ENCODE peak calls at places on chromosomes 7 and 10, in six cellular contexts. E, N, C, S, A and K are unnamed samples.

GRCh38 chr7:109873296-109873695 is 1217.6 kb upstream of the LRRN3 start:
- DNase-seq in E (no peak), N (no peak), C (no peak), S (no peak), A (no peak), K (no peak)

GRCh38 chr10:10818082-10818481 is 199.6 kb upstream of the CELF2 start:
- DNase-seq in E (no peak), N (no peak), C (no peak), S (no peak), A (no peak), K (no peak)

GRCh38 chr7:33601884-33602283 is 303.5 kb upstream of the BMPER start:
- DNase-seq in E (no peak), N (no peak), C (no peak), S (no peak), A (no peak), K (no peak)

GRCh38 chr10:79333513-79333912 is 13.8 kb upstream of the PPIF start:
- DNase-seq in E (peak; percentile 51), N (no peak), C (no peak), S (no peak), A (no peak), K (no peak)

GRCh38 chr7:131076711-131077170 is 250.9 kb upstream of the MKLN1 start:
- DNase-seq in E (no peak), N (no peak), C (no peak), S (no peak), A (no peak), K (no peak)

GRCh38 chr10:119441921-119442757 is 100.4 kb downstream of the RGS10 start:
- DNase-seq in E (no peak), N (no peak), C (no peak), S (no peak), A (no peak), K (no peak)

GRCh38 chr10:60735244-60735643 is 43.0 kb upstream of the CDK1 start:
- DNase-seq in E (no peak), N (peak; percentile 30), C (no peak), S (no peak), A (no peak), K (no peak)

GRCh38 chr10:131176907-131177306 is 134.6 kb downstream of the TCERG1L start:
- DNase-seq in E (no peak), N (no peak), C (no peak), S (no peak), A (no peak), K (no peak)

GRCh38 chr7:100696123-100696521 is 2.1 kb upstream of the GIGYF1 start:
- DNase-seq in E (no peak), N (no peak), C (no peak), S (no peak), A (no peak), K (no peak)

GRCh38 chr10:10734356-10735064 is 283.2 kb upstream of the CELF2 start:
- DNase-seq in E (no peak), N (no peak), C (no peak), S (no peak), A (no peak), K (no peak)

GRCh38 chr7:131388126-131388525 is 60.5 kb downstream of the MKLN1 start:
- DNase-seq in E (no peak), N (no peak), C (no peak), S (no peak), A (no peak), K (no peak)

GRCh38 chr7:45189151-45189970 is 31.8 kb downstream of the RAMP3 start:
- DNase-seq in E (no peak), N (no peak), C (no peak), S (no peak), A (peak; percentile 55), K (peak; percentile 22)

GRCh38 chr10:72499697-72500096 is 126.2 kb downstream of the MICU1 start:
- DNase-seq in E (no peak), N (no peak), C (no peak), S (no peak), A (no peak), K (no peak)

GRCh38 chr7:28774529-28775057 is 183.5 kb downstream of the TRIL start:
- DNase-seq in E (no peak), N (no peak), C (no peak), S (no peak), A (no peak), K (no peak)

GRCh38 chr7:87219545-87220025 is at the start of gene TMEM243:
- DNase-seq in E (peak; percentile 68), N (peak; percentile 67), C (peak; percentile 78), S (peak; percentile 83), A (peak; percentile 95), K (peak; percentile 76)